ENCODE peak calls at places on chromosomes 7 and 10, in six cellular contexts. L, A, B, W, Z and K are unnamed samples.

GRCh38 chr10:73075829-73076228 is 20.8 kb downstream of the P4HA1 start:
- DNase-seq in L (no peak), A (no peak), B (no peak), W (no peak), Z (no peak), K (no peak)

GRCh38 chr7:32694182-32694581 is 197.4 kb downstream of the KBTBD2 start:
- DNase-seq in L (no peak), A (no peak), B (no peak), W (no peak), Z (no peak), K (no peak)

GRCh38 chr7:18498327-18498726 is 2.8 kb downstream of the HDAC9 start:
- DNase-seq in L (no peak), A (no peak), B (no peak), W (no peak), Z (no peak), K (no peak)

GRCh38 chr7:40571796-40572195 is 437.0 kb downstream of the SUGCT start:
- DNase-seq in L (no peak), A (no peak), B (no peak), W (no peak), Z (no peak), K (peak)

GRCh38 chr7:75655536-75655935 is 83.2 kb downstream of the HIP1 start:
- DNase-seq in L (no peak), A (no peak), B (no peak), W (no peak), Z (no peak), K (no peak)

GRCh38 chr7:151113344-151114150 is 27.3 kb downstream of the AGAP3 start:
- DNase-seq in L (no peak), A (no peak), B (no peak), W (no peak), Z (no peak), K (no peak)

GRCh38 chr7:26326211-26326610 is 34.5 kb downstream of the SNX10 start:
- DNase-seq in L (no peak), A (no peak), B (no peak), W (no peak), Z (no peak), K (no peak)

GRCh38 chr7:108329514-108329913 is 126.7 kb downstream of the NRCAM start:
- DNase-seq in L (no peak), A (no peak), B (no peak), W (no peak), Z (no peak), K (no peak)

GRCh38 chr7:109479388-109479787 is 909.7 kb downstream of the DNAJB9 start:
- DNase-seq in L (no peak), A (no peak), B (no peak), W (no peak), Z (no peak), K (no peak)

GRCh38 chr7:105743351-105743812 is 133.0 kb downstream of the ATXN7L1 start:
- DNase-seq in L (no peak), A (no peak), B (no peak), W (no peak), Z (no peak), K (no peak)

GRCh38 chr10:62015994-62016393 is 114.5 kb downstream of the ARID5B start:
- DNase-seq in L (no peak), A (no peak), B (peak), W (no peak), Z (no peak), K (no peak)

GRCh38 chr7:28840515-28841125 is 117.5 kb downstream of the TRIL start:
- DNase-seq in L (no peak), A (no peak), B (no peak), W (no peak), Z (no peak), K (no peak)

GRCh38 chr7:124460053-124460445 is 305.5 kb downstream of the GPR37 start:
- DNase-seq in L (no peak), A (no peak), B (no peak), W (no peak), Z (no peak), K (no peak)

GRCh38 chr10:111037868-111038267 is 39.0 kb upstream of the ADRA2A start:
- DNase-seq in L (no peak), A (no peak), B (no peak), W (no peak), Z (no peak), K (no peak)

GRCh38 chr7:47078241-47078640 is 503.7 kb downstream of the TNS3 start:
- DNase-seq in L (no peak), A (no peak), B (no peak), W (no peak), Z (no peak), K (no peak)

GRCh38 chr10:78035437-78035836 is 1.8 kb downstream of the RPS24 start:
- DNase-seq in L (no peak), A (no peak), B (no peak), W (no peak), Z (no peak), K (no peak)
- H3K27ac ChIP-seq in L (peak), A (no peak), B (no peak), W (no peak), Z (no peak), K (no peak)

GRCh38 chr7:155602750-155603149 is 41.7 kb upstream of the RBM33 start:
- DNase-seq in L (no peak), A (no peak), B (no peak), W (no peak), Z (no peak), K (no peak)
- H3K27ac ChIP-seq in L (no peak), A (no peak), B (no peak), W (no peak), Z (no peak), K (no peak)

DNA sequence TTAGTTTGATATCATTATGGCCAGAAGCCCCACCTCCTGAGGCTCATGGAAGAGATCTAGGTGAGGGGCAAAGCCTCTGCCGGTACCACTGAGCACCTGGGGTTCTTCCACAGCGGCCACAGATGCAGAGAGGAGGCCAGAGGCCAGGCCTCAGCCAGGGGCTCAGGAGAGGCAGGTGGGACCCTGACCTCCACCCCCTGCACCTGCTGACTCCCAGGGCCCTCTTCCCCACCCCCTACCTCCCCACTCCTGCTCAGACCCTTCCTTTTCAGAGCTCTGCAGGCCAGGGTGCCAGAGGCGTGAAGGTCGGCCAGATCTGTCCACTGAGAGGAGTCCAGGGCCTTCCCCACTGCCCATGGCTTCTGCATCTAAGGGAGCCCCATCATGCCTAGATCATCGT is 178.7 kb upstream of the PPP2R2D start:
- DNase-seq in L (no peak), A (no peak), B (no peak), W (no peak), Z (no peak), K (no peak)
- H3K27ac ChIP-seq in L (no peak), A (no peak), B (no peak), W (no peak), Z (no peak), K (no peak)

DNA sequence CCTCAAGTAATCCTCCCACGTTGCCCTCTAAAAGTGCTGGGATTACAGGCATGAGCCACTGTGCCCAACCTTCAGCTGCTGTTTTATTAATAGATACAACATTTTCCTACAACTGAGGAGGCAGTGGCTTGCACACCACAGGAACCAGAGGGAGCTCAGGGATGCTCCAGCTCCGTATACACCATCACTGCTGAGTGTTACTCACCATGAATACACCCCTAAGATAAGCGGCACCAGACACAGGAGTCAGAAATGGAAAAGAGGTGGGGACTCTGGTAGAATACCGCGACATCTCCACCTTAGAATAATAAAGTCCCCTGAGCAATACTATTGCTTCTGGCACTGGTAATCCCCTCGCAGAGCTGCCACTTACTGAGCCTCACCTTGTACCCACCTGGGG is 68.7 kb upstream of the PDLIM1 start:
- DNase-seq in L (no peak), A (no peak), B (no peak), W (no peak), Z (no peak), K (no peak)
- H3K27ac ChIP-seq in L (no peak), A (no peak), B (peak), W (no peak), Z (no peak), K (no peak)

DNA sequence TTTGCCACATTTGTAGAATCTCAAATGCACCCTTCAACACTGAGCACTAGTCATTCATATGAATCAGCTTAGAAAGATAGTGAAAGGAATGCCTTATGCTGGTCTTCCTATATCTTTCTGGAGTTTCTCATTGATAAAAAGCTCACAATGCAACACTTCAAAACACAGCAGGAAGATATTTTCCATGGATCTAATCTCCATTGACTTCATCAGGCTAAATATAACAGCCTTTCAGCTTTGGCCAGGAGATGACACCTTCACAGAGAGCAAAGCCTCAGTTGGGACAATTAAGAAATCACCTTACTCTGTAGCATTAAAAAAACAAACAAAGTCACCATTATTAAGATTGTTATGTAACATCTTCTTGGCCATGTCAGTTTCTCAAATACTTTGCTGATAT is 6.7 kb downstream of the NRP1 start:
- DNase-seq in L (no peak), A (no peak), B (no peak), W (no peak), Z (no peak), K (no peak)
- H3K27ac ChIP-seq in L (no peak), A (no peak), B (peak), W (no peak), Z (no peak), K (no peak)

DNA sequence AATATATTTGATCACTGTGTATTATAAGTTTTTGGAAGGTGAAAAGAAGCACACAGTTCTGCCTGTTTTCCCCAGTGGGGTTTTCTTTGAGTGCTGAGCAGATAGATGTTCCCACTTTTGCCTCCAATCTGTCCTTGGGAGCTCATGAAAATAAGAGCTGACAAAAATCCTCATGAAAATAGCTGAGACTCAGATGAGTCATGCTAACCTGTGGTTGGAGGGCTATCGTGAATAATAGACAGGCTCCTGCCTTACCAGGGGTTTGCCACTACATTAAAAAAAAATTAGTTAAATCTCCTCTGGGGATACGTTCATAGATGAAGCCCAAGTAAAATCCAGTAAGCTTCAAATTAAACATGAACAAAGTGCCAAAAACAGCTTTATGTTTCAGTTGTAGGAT is 10.9 kb upstream of the AOAH start:
- DNase-seq in L (no peak), A (no peak), B (no peak), W (no peak), Z (no peak), K (no peak)
- H3K27ac ChIP-seq in L (no peak), A (no peak), B (no peak), W (no peak), Z (no peak), K (no peak)

GRCh38 chr10:130969700-130970099 is 341.8 kb downstream of the TCERG1L start:
- DNase-seq in L (no peak), A (no peak), B (no peak), W (no peak), Z (no peak), K (no peak)

GRCh38 chr10:130967161-130967560 is 344.4 kb downstream of the TCERG1L start:
- DNase-seq in L (no peak), A (no peak), B (no peak), W (no peak), Z (no peak), K (no peak)

GRCh38 chr10:130968964-130969363 is 342.6 kb downstream of the TCERG1L start:
- DNase-seq in L (no peak), A (no peak), B (no peak), W (no peak), Z (no peak), K (no peak)

GRCh38 chr10:130967784-130968183 is 343.7 kb downstream of the TCERG1L start:
- DNase-seq in L (no peak), A (no peak), B (no peak), W (no peak), Z (no peak), K (no peak)

DNA sequence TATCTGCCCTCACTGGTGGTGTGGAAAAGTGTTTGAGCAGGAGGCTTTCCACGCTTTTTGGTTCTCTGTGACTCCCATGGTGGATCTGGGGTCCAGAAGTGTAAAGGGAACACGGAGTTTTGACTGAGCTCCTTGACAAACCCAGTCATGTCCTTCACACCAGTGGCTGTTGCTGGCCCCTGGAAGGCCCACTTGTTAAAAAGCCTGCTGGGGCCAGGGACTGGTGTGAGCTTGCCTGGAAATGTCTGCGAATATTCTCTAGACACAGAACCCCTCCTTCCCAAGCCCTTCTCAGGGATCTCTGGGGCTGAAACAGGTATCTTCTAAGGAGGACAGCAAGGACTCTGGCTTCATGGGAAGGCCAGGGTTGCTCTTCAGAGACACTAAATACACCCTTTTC is 343.0 kb downstream of the TCERG1L start:
- DNase-seq in L (no peak), A (no peak), B (no peak), W (no peak), Z (no peak), K (no peak)
- H3K27ac ChIP-seq in L (no peak), A (no peak), B (no peak), W (no peak), Z (no peak), K (no peak)

DNA sequence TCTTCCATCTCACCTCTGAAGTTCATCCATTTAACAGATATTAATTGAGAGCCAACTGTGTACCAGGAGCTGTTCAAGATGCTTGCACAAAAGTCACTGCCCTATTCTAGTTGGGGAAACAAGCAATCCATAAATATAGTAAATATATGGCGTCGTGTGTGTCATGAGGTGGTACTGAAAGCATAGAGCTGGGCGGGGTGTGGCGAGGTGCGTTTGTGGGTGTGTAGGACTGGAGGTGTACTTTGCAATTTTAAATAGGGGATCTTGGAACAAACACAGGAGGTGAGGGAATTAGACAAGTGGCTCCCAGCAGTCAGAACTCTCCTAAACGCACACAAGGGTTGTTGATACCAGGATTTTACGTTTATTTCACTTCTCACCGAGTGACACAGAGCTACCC is 490 bp upstream of the ZNF239 start:
- DNase-seq in L (no peak), A (no peak), B (no peak), W (no peak), Z (no peak), K (peak)
- H3K27ac ChIP-seq in L (peak), A (peak), B (peak), W (peak), Z (peak), K (no peak)